ENCODE peak calls at places on chromosomes 13 and 19, in five cellular contexts. One of them, this sample, is unnamed.

GRCh38 chr13:27599845-27600553 is 20.3 kb downstream of the LNX2 start:
- DNase-seq in AG08396: peak; percentile 68
- DNase-seq in EH: peak; percentile 87
- DNase-seq in omental fat pad: no peak
- DNase-seq in stimulated activated CD4-positive, alpha-beta T cell treated with anti-CD3 and anti-CD28 coated beads, TNF-alpha, amount 100 ng/mL, for 24 hours: no peak
- DNase-seq in this sample: no peak

GRCh38 chr13:104414771-104415170 is 1348.6 kb upstream of the SLC10A2 start:
- DNase-seq in stimulated activated CD4-positive, alpha-beta T cell treated with anti-CD3 and anti-CD28 coated beads, TNF-alpha, amount 100 ng/mL, for 24 hours: no peak
- DNase-seq in AG08396: no peak
- DNase-seq in EH: no peak
- DNase-seq in omental fat pad: no peak
- DNase-seq in this sample: no peak

GRCh38 chr19:1252221-1252817 is 3.9 kb downstream of the MIDN start:
- DNase-seq in EH: peak; percentile 98
- DNase-seq in stimulated activated CD4-positive, alpha-beta T cell treated with anti-CD3 and anti-CD28 coated beads, TNF-alpha, amount 100 ng/mL, for 24 hours: peak; percentile 68
- DNase-seq in AG08396: peak; percentile 85
- DNase-seq in omental fat pad: no peak
- DNase-seq in this sample: peak; percentile 98

GRCh38 chr13:77029436-77029835 is 2.5 kb upstream of the FBXL3 start:
- DNase-seq in omental fat pad: no peak
- DNase-seq in AG08396: no peak
- DNase-seq in EH: no peak
- DNase-seq in stimulated activated CD4-positive, alpha-beta T cell treated with anti-CD3 and anti-CD28 coated beads, TNF-alpha, amount 100 ng/mL, for 24 hours: no peak
- DNase-seq in this sample: no peak

GRCh38 chr19:33302974-33303790 is 848 bp upstream of the CEBPA start:
- DNase-seq in stimulated activated CD4-positive, alpha-beta T cell treated with anti-CD3 and anti-CD28 coated beads, TNF-alpha, amount 100 ng/mL, for 24 hours: no peak
- DNase-seq in EH: peak; percentile 53
- DNase-seq in AG08396: peak; percentile 80
- DNase-seq in omental fat pad: no peak
- DNase-seq in this sample: no peak

GRCh38 chr13:111225810-111226546 is 94.5 kb upstream of the TEX29 start:
- DNase-seq in EH: no peak
- DNase-seq in omental fat pad: no peak
- DNase-seq in stimulated activated CD4-positive, alpha-beta T cell treated with anti-CD3 and anti-CD28 coated beads, TNF-alpha, amount 100 ng/mL, for 24 hours: no peak
- DNase-seq in AG08396: no peak
- DNase-seq in this sample: no peak

GRCh38 chr13:112791662-112792440 is 102.0 kb downstream of the ATP11A start:
- DNase-seq in EH: no peak
- DNase-seq in omental fat pad: no peak
- DNase-seq in AG08396: no peak
- DNase-seq in stimulated activated CD4-positive, alpha-beta T cell treated with anti-CD3 and anti-CD28 coated beads, TNF-alpha, amount 100 ng/mL, for 24 hours: no peak
- DNase-seq in this sample: no peak

GRCh38 chr13:35881360-35881759 is 249.8 kb downstream of the DCLK1 start:
- DNase-seq in AG08396: no peak
- DNase-seq in stimulated activated CD4-positive, alpha-beta T cell treated with anti-CD3 and anti-CD28 coated beads, TNF-alpha, amount 100 ng/mL, for 24 hours: no peak
- DNase-seq in EH: no peak
- DNase-seq in omental fat pad: no peak
- DNase-seq in this sample: no peak

GRCh38 chr19:48501446-48501960 is 10.1 kb downstream of the LMTK3 start:
- DNase-seq in stimulated activated CD4-positive, alpha-beta T cell treated with anti-CD3 and anti-CD28 coated beads, TNF-alpha, amount 100 ng/mL, for 24 hours: peak; percentile 52
- DNase-seq in omental fat pad: no peak
- DNase-seq in AG08396: no peak
- DNase-seq in EH: no peak
- DNase-seq in this sample: no peak

GRCh38 chr13:76414320-76414719 is 471.9 kb downstream of the KCTD12 start:
- DNase-seq in omental fat pad: no peak
- DNase-seq in stimulated activated CD4-positive, alpha-beta T cell treated with anti-CD3 and anti-CD28 coated beads, TNF-alpha, amount 100 ng/mL, for 24 hours: no peak
- DNase-seq in AG08396: no peak
- DNase-seq in EH: no peak
- DNase-seq in this sample: no peak

GRCh38 chr19:37855098-37855497 is 51.3 kb downstream of the WDR87 start:
- DNase-seq in stimulated activated CD4-positive, alpha-beta T cell treated with anti-CD3 and anti-CD28 coated beads, TNF-alpha, amount 100 ng/mL, for 24 hours: peak; percentile 46
- DNase-seq in omental fat pad: no peak
- DNase-seq in EH: no peak
- DNase-seq in AG08396: peak; percentile 72
- DNase-seq in this sample: no peak

This sample was measured in esophagus muscularis mucosa.